ENCODE peak calls at places on chromosomes 3 and 15, in seven cellular contexts. F, O, L, D, Y, A and C are unnamed samples.

GRCh38 chr3:10817506-10817905 is 1.5 kb downstream of the SLC6A11 start:
- DNase-seq in F (peak; percentile 23), O (no peak), L (no peak), D (no peak), Y (peak; percentile 63), A (no peak), C (no peak)

GRCh38 chr15:72193781-72194396 is 3.7 kb downstream of the GRAMD2A start:
- DNase-seq in F (no peak), O (no peak), L (no peak), D (no peak), Y (no peak), A (no peak), C (no peak)

GRCh38 chr15:63872759-63873510 is 39.2 kb upstream of the HERC1 start:
- DNase-seq in F (no peak), O (no peak), L (no peak), D (no peak), Y (no peak), A (no peak), C (no peak)

GRCh38 chr3:56839784-56840724 is 38.3 kb upstream of the ARHGEF3 start:
- DNase-seq in F (no peak), O (no peak), L (no peak), D (no peak), Y (peak; percentile 92), A (peak; percentile 32), C (peak; percentile 55)

GRCh38 chr3:189292667-189293478 is 121.1 kb downstream of the TPRG1 start:
- DNase-seq in F (no peak), O (no peak), L (no peak), D (no peak), Y (peak; percentile 36), A (no peak), C (no peak)

GRCh38 chr15:27865926-27866325 is 233.2 kb downstream of the OCA2 start:
- DNase-seq in F (no peak), O (no peak), L (no peak), D (no peak), Y (no peak), A (no peak), C (no peak)

GRCh38 chr3:76369170-76369569 is 583.8 kb upstream of the ZNF717 start:
- DNase-seq in F (no peak), O (no peak), L (no peak), D (no peak), Y (peak; percentile 46), A (no peak), C (no peak)

GRCh38 chr3:156535162-156535627 is 19.7 kb downstream of the SSR3 start:
- DNase-seq in F (no peak), O (peak; percentile 44), L (no peak), D (peak; percentile 79), Y (peak; percentile 97), A (peak; percentile 98), C (peak; percentile 90)

GRCh38 chr3:129597792-129598381 is 8.6 kb downstream of the PLXND1 start:
- DNase-seq in F (no peak), O (no peak), L (no peak), D (no peak), Y (no peak), A (no peak), C (no peak)

GRCh38 chr15:75945953-75946352 is 42.3 kb downstream of the FBXO22 start:
- DNase-seq in F (no peak), O (no peak), L (no peak), D (no peak), Y (no peak), A (peak; percentile 47), C (no peak)

GRCh38 chr3:131543714-131544113 is 40.9 kb upstream of the MRPL3 start:
- DNase-seq in F (no peak), O (no peak), L (peak; percentile 61), D (peak; percentile 27), Y (peak; percentile 93), A (peak; percentile 44), C (no peak)

GRCh38 chr15:77535845-77536244 is 96.9 kb downstream of the LINGO1 start:
- DNase-seq in F (no peak), O (peak; percentile 53), L (no peak), D (no peak), Y (no peak), A (no peak), C (no peak)

GRCh38 chr3:135229018-135229495 is 434.0 kb downstream of the EPHB1 start:
- DNase-seq in F (no peak), O (no peak), L (no peak), D (peak; percentile 15), Y (no peak), A (no peak), C (no peak)

GRCh38 chr15:78739996-78740903 is 71.0 kb downstream of the ADAMTS7 start:
- DNase-seq in F (peak; percentile 34), O (peak; percentile 54), L (peak; percentile 75), D (no peak), Y (peak; percentile 66), A (no peak), C (no peak)

GRCh38 chr3:177053107-177053506 is 144.2 kb downstream of the TBL1XR1 start:
- DNase-seq in F (no peak), O (no peak), L (no peak), D (no peak), Y (no peak), A (no peak), C (no peak)

GRCh38 chr3:14444380-14444779 is 42.0 kb downstream of the SLC6A6 start:
- DNase-seq in F (no peak), O (no peak), L (no peak), D (no peak), Y (no peak), A (no peak), C (no peak)

GRCh38 chr15:71117906-71118305 is 2.6 kb downstream of the THSD4 start:
- DNase-seq in F (no peak), O (no peak), L (no peak), D (no peak), Y (no peak), A (no peak), C (no peak)

GRCh38 chr15:32867313-32867626 is 149.5 kb downstream of the GREM1 start:
- DNase-seq in F (no peak), O (peak; percentile 12), L (no peak), D (no peak), Y (peak; percentile 87), A (peak; percentile 78), C (peak; percentile 31)

GRCh38 chr15:98085003-98085639 is 124.6 kb downstream of the ARRDC4 start:
- DNase-seq in F (no peak), O (peak; percentile 40), L (no peak), D (peak; percentile 71), Y (peak; percentile 74), A (peak; percentile 16), C (no peak)

DNA sequence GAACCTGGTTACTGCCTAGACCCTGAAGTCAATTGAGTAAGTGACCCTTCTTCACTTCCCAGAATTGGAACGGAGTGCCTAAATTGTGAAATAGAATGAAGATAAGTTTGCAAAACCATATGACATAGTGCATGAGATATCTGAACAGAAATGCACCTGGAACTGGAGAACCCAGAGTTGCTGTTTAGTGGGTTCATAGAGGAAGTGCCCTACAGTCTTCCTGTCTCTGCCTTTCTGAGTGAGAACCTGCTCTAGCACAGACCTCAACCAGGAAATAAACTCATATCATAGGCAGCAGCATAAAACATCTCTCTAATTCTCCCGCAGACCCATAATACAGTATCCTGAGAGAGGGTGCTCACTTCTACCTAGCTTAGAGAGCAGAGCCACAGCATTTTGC is 82.9 kb downstream of the EOMES start:
- DNase-seq in F (no peak), O (no peak), L (no peak), D (no peak), Y (no peak), A (no peak), C (no peak)
- H3K27ac ChIP-seq in F (no peak overlapping the region), O (no peak overlapping the region), L (no peak overlapping the region), D (no peak overlapping the region), Y (no peak overlapping the region), A (no peak overlapping the region), C (no peak overlapping the region)

GRCh38 chr3:46406440-46406785 is 453 bp downstream of the CCR5AS start:
- DNase-seq in F (no peak), O (peak; percentile 26), L (no peak), D (no peak), Y (no peak), A (no peak), C (no peak)

GRCh38 chr3:46405301-46406079 is 1.4 kb downstream of the CCR5AS start:
- DNase-seq in F (no peak), O (no peak), L (no peak), D (peak; percentile 50), Y (peak; percentile 66), A (no peak), C (no peak)

GRCh38 chr3:46407976-46408375 is 917 bp downstream of the CCRL2 start:
- DNase-seq in F (no peak), O (no peak), L (no peak), D (no peak), Y (peak; percentile 24), A (no peak), C (no peak)

GRCh38 chr3:46408853-46409252 is 1.8 kb downstream of the CCRL2 start:
- DNase-seq in F (no peak), O (no peak), L (no peak), D (no peak), Y (no peak), A (no peak), C (no peak)

GRCh38 chr3:46406786-46407611 is at the start of the genes CCR5AS and CCRL2:
- DNase-seq in F (peak; percentile 64), O (peak; percentile 96), L (peak; percentile 84), D (peak; percentile 52), Y (peak; percentile 86), A (no peak), C (no peak)
- H3K27ac ChIP-seq in F (peak within 1 kb of the TSS; percentile 53), O (peak within 1 kb of the TSS; percentile 88), L (peak within 1 kb of the TSS; percentile 90), D (peak within 1 kb of the TSS; percentile 74), Y (peak within 1 kb of the TSS; percentile 95), A (no peak within 1 kb of the TSS), C (no peak within 1 kb of the TSS)

GRCh38 chr15:69303337-69304175 is 4.8 kb downstream of the PAQR5 start:
- DNase-seq in F (no peak), O (peak; percentile 27), L (peak; percentile 37), D (no peak), Y (peak; percentile 17), A (no peak), C (no peak)

GRCh38 chr15:69302929-69303328 is 4.2 kb downstream of the PAQR5 start:
- DNase-seq in F (no peak), O (no peak), L (no peak), D (no peak), Y (no peak), A (no peak), C (no peak)

GRCh38 chr15:69305933-69306568 is 7.3 kb downstream of the PAQR5 start:
- DNase-seq in F (no peak), O (no peak), L (no peak), D (no peak), Y (no peak), A (no peak), C (no peak)

GRCh38 chr15:69305204-69305931 is 6.7 kb downstream of the PAQR5 start:
- DNase-seq in F (no peak), O (peak; percentile 56), L (peak; percentile 94), D (no peak), Y (peak; percentile 90), A (peak; percentile 62), C (no peak)

GRCh38 chr15:69304176-69304533 is 5.4 kb downstream of the PAQR5 start:
- DNase-seq in F (no peak), O (no peak), L (peak; percentile 43), D (no peak), Y (peak; percentile 83), A (peak; percentile 61), C (peak; percentile 26)
- H3K27ac ChIP-seq in F (no peak overlapping the region), O (no peak overlapping the region), L (peak overlapping the region; percentile 96), D (no peak overlapping the region), Y (peak overlapping the region; percentile 81), A (peak overlapping the region; percentile 84), C (peak overlapping the region; percentile 57)

DNA sequence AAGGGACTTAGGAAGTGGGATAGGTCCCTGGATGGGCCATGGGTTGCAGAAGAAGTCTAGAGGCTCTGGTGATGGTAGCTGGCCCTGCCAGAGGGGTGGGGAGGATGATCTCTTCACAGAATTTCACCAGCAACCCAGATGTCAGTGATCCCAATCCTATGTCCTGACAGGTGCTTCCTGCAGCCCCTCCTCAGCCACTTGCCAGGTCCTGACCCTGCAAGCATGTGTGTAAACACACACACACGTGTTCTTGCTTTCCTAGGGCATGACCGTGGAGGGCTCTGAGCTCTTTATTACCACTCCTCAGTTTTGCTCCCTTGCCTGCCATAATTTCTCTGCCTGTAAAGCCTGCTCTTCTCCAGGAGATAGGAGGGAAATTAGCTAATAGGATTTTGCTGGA is 12.5 kb downstream of the TEX264 start:
- DNase-seq in F (no peak), O (no peak), L (peak; percentile 20), D (no peak), Y (no peak), A (no peak), C (no peak)
- H3K27ac ChIP-seq in F (no peak overlapping the region), O (no peak overlapping the region), L (peak overlapping the region; percentile 1), D (no peak overlapping the region), Y (no peak overlapping the region), A (no peak overlapping the region), C (no peak overlapping the region)